ENCODE peak calls at places on chromosomes 5 and 9, in ten cellular contexts. M, D, X, Q, A, U, G, Y, R and J are unnamed samples.
A peak's percentile ranks its signal among the peaks of the same experiment; 100 is the strongest.

GRCh38 chr9:124020520-124021384 is 9.2 kb downstream of the LHX2 start:
- DNase-seq in M (no peak), D (no peak), X (no peak), Q (no peak), A (no peak), U (no peak), G (no peak), Y (no peak), R (no peak), J (no peak)

GRCh38 chr9:128340691-128341434 is 536 bp downstream of the SLC27A4 start:
- DNase-seq in M (peak; percentile 38), D (no peak), X (peak; percentile 26), Q (no peak), A (no peak), U (peak; percentile 27), G (no peak), Y (peak; percentile 41), R (no peak), J (peak; percentile 29)

GRCh38 chr9:115595951-115596742 is 478.2 kb upstream of the TNC start:
- DNase-seq in M (no peak), D (no peak), X (no peak), Q (no peak), A (no peak), U (no peak), G (no peak), Y (no peak), R (peak; percentile 98), J (no peak)

GRCh38 chr9:136671646-136672430 is 9.1 kb downstream of the EGFL7 start:
- DNase-seq in M (no peak), D (peak; percentile 96), X (peak; percentile 56), Q (no peak), A (peak; percentile 28), U (no peak), G (peak; percentile 81), Y (peak; percentile 56), R (no peak), J (peak; percentile 11)

GRCh38 chr9:13967011-13967410 is 346.9 kb downstream of the NFIB start:
- DNase-seq in M (no peak), D (no peak), X (no peak), Q (no peak), A (no peak), U (no peak), G (no peak), Y (no peak), R (peak; percentile 56), J (no peak)

GRCh38 chr9:130664191-130665028 is at the start of gene PRDM12:
- DNase-seq in M (no peak), D (no peak), X (no peak), Q (no peak), A (no peak), U (no peak), G (no peak), Y (no peak), R (no peak), J (no peak)

GRCh38 chr9:100411472-100412270 is 15.3 kb upstream of the MSANTD3 start:
- DNase-seq in M (peak; percentile 85), D (peak; percentile 85), X (peak; percentile 89), Q (peak; percentile 81), A (peak; percentile 87), U (peak; percentile 92), G (peak; percentile 98), Y (peak; percentile 87), R (peak; percentile 88), J (peak; percentile 86)

GRCh38 chr9:129479217-129480011 is 141.5 kb downstream of the C9orf50 start:
- DNase-seq in M (no peak), D (no peak), X (no peak), Q (no peak), A (no peak), U (no peak), G (no peak), Y (no peak), R (no peak), J (no peak)

GRCh38 chr9:135525241-135526088 is 4.2 kb downstream of the LCN1 start:
- DNase-seq in M (no peak), D (no peak), X (no peak), Q (no peak), A (no peak), U (no peak), G (no peak), Y (no peak), R (no peak), J (no peak)

GRCh38 chr9:4862506-4863250 is 69.9 kb downstream of the RCL1 start:
- DNase-seq in M (no peak), D (no peak), X (no peak), Q (no peak), A (no peak), U (no peak), G (no peak), Y (no peak), R (no peak), J (no peak)

GRCh38 chr5:75052461-75053285 is at the start of gene GCNT4:
- DNase-seq in M (peak; percentile 63), D (peak; percentile 37), X (no peak), Q (no peak), A (no peak), U (peak; percentile 38), G (no peak), Y (peak; percentile 40), R (peak; percentile 42), J (peak; percentile 33)

GRCh38 chr5:50583621-50584020 is 82.8 kb upstream of the PARP8 start:
- DNase-seq in M (no peak), D (no peak), X (no peak), Q (no peak), A (no peak), U (no peak), G (no peak), Y (no peak), R (no peak), J (no peak)

GRCh38 chr5:173315495-173316352 is 12.5 kb downstream of the STC2 start:
- DNase-seq in M (no peak), D (no peak), X (peak; percentile 12), Q (no peak), A (no peak), U (no peak), G (no peak), Y (no peak), R (peak; percentile 94), J (no peak)

GRCh38 chr9:78695521-78695920 is 398.6 kb downstream of the PSAT1 start:
- DNase-seq in M (no peak), D (no peak), X (no peak), Q (no peak), A (no peak), U (no peak), G (no peak), Y (no peak), R (no peak), J (no peak)

GRCh38 chr9:87883990-87884389 is 1.3 kb downstream of the SPATA31E1 start:
- DNase-seq in M (no peak), D (peak; percentile 50), X (peak; percentile 10), Q (no peak), A (no peak), U (no peak), G (no peak), Y (no peak), R (no peak), J (no peak)

GRCh38 chr5:42547146-42547545 is 123.9 kb downstream of the GHR start:
- DNase-seq in M (no peak), D (no peak), X (no peak), Q (no peak), A (no peak), U (no peak), G (no peak), Y (no peak), R (peak; percentile 59), J (no peak)

GRCh38 chr9:738209-738915 is 103.1 kb upstream of the DMRT1 start:
- DNase-seq in M (no peak), D (no peak), X (peak; percentile 61), Q (no peak), A (no peak), U (peak; percentile 41), G (no peak), Y (no peak), R (peak; percentile 96), J (no peak)

GRCh38 chr9:20402273-20402875 is 219.9 kb downstream of the MLLT3 start:
- DNase-seq in M (no peak), D (no peak), X (peak; percentile 24), Q (no peak), A (no peak), U (no peak), G (no peak), Y (no peak), R (no peak), J (no peak)

GRCh38 chr5:89351232-89351631 is 468.2 kb upstream of the MEF2C start:
- DNase-seq in M (no peak), D (no peak), X (no peak), Q (no peak), A (no peak), U (no peak), G (no peak), Y (no peak), R (peak; percentile 83), J (no peak)

GRCh38 chr9:129402341-129402739 is 218.6 kb downstream of the C9orf50 start:
- DNase-seq in M (no peak), D (no peak), X (no peak), Q (no peak), A (no peak), U (no peak), G (no peak), Y (no peak), R (no peak), J (no peak)

GRCh38 chr9:127405344-127406125 is 8.6 kb downstream of the SLC2A8 start:
- DNase-seq in M (no peak), D (no peak), X (no peak), Q (no peak), A (no peak), U (no peak), G (no peak), Y (no peak), R (no peak), J (no peak)